ENCODE peak calls at places on chromosomes 11 and 22, in nine cellular contexts. One of them, this sample, is unnamed.

GRCh38 chr22:48356731-48357130 is 1470.9 kb downstream of the BRD1 start:
- DNase-seq in stimulated activated CD8-positive, alpha-beta memory T cell treated with anti-CD3 and anti-CD28 coated beads, Interleukin-7, amount 100 ng/mL, for 1 hour: no peak
- DNase-seq in occipital lobe: no peak
- DNase-seq in H9: no peak
- DNase-seq in NCI-H1092 treated with DMSO at 0.1 percent for 48 hours: no peak
- DNase-seq in WERI-Rb-1: no peak
- DNase-seq in Peyer's patch: no peak
- DNase-seq in NCI-H2029 treated with DMSO at 0.1 percent for 48 hours: no peak
- DNase-seq in dermis blood vessel endothelial cell: no peak
- DNase-seq in this sample: no peak

GRCh38 chr11:120136356-120136755 is 1.6 kb downstream of the TRIM29 start:
- DNase-seq in stimulated activated CD8-positive, alpha-beta memory T cell treated with anti-CD3 and anti-CD28 coated beads, Interleukin-7, amount 100 ng/mL, for 1 hour: no peak
- DNase-seq in occipital lobe: no peak
- DNase-seq in H9: no peak
- DNase-seq in NCI-H1092 treated with DMSO at 0.1 percent for 48 hours: no peak
- DNase-seq in WERI-Rb-1: no peak
- DNase-seq in Peyer's patch: peak
- DNase-seq in NCI-H2029 treated with DMSO at 0.1 percent for 48 hours: no peak
- DNase-seq in dermis blood vessel endothelial cell: no peak
- DNase-seq in this sample: no peak

GRCh38 chr22:34966980-34967379 is 99.0 kb upstream of the ISX start:
- DNase-seq in stimulated activated CD8-positive, alpha-beta memory T cell treated with anti-CD3 and anti-CD28 coated beads, Interleukin-7, amount 100 ng/mL, for 1 hour: no peak
- DNase-seq in occipital lobe: no peak
- DNase-seq in H9: no peak
- DNase-seq in NCI-H1092 treated with DMSO at 0.1 percent for 48 hours: no peak
- DNase-seq in WERI-Rb-1: no peak
- DNase-seq in Peyer's patch: no peak
- DNase-seq in NCI-H2029 treated with DMSO at 0.1 percent for 48 hours: no peak
- DNase-seq in dermis blood vessel endothelial cell: no peak
- DNase-seq in this sample: no peak

GRCh38 chr11:62186195-62186594 is 3.8 kb upstream of the SCGB1D1 start:
- DNase-seq in stimulated activated CD8-positive, alpha-beta memory T cell treated with anti-CD3 and anti-CD28 coated beads, Interleukin-7, amount 100 ng/mL, for 1 hour: no peak
- DNase-seq in occipital lobe: no peak
- DNase-seq in H9: no peak
- DNase-seq in NCI-H1092 treated with DMSO at 0.1 percent for 48 hours: peak
- DNase-seq in WERI-Rb-1: no peak
- DNase-seq in Peyer's patch: no peak
- DNase-seq in NCI-H2029 treated with DMSO at 0.1 percent for 48 hours: peak
- DNase-seq in dermis blood vessel endothelial cell: no peak
- DNase-seq in this sample: no peak

GRCh38 chr11:76614471-76615183 is 55.9 kb downstream of the LRRC32 start:
- DNase-seq in stimulated activated CD8-positive, alpha-beta memory T cell treated with anti-CD3 and anti-CD28 coated beads, Interleukin-7, amount 100 ng/mL, for 1 hour: no peak
- DNase-seq in occipital lobe: peak
- DNase-seq in H9: no peak
- DNase-seq in NCI-H1092 treated with DMSO at 0.1 percent for 48 hours: no peak
- DNase-seq in WERI-Rb-1: no peak
- DNase-seq in Peyer's patch: peak
- DNase-seq in NCI-H2029 treated with DMSO at 0.1 percent for 48 hours: no peak
- DNase-seq in dermis blood vessel endothelial cell: peak
- DNase-seq in this sample: no peak

GRCh38 chr11:43853766-43854165 is 26.9 kb upstream of the ALKBH3 start:
- DNase-seq in stimulated activated CD8-positive, alpha-beta memory T cell treated with anti-CD3 and anti-CD28 coated beads, Interleukin-7, amount 100 ng/mL, for 1 hour: no peak
- DNase-seq in occipital lobe: no peak
- DNase-seq in H9: no peak
- DNase-seq in NCI-H1092 treated with DMSO at 0.1 percent for 48 hours: no peak
- DNase-seq in WERI-Rb-1: no peak
- DNase-seq in Peyer's patch: no peak
- DNase-seq in NCI-H2029 treated with DMSO at 0.1 percent for 48 hours: no peak
- DNase-seq in dermis blood vessel endothelial cell: peak
- DNase-seq in this sample: no peak

GRCh38 chr11:102111011-102111786 is 952 bp downstream of the YAP1 start:
- DNase-seq in stimulated activated CD8-positive, alpha-beta memory T cell treated with anti-CD3 and anti-CD28 coated beads, Interleukin-7, amount 100 ng/mL, for 1 hour: no peak
- DNase-seq in occipital lobe: no peak
- DNase-seq in H9: peak
- DNase-seq in NCI-H1092 treated with DMSO at 0.1 percent for 48 hours: no peak
- DNase-seq in WERI-Rb-1: peak
- DNase-seq in Peyer's patch: peak
- DNase-seq in NCI-H2029 treated with DMSO at 0.1 percent for 48 hours: no peak
- DNase-seq in dermis blood vessel endothelial cell: peak
- DNase-seq in this sample: peak

GRCh38 chr11:46342237-46342636 is 5.0 kb upstream of the DGKZ start:
- DNase-seq in stimulated activated CD8-positive, alpha-beta memory T cell treated with anti-CD3 and anti-CD28 coated beads, Interleukin-7, amount 100 ng/mL, for 1 hour: no peak
- DNase-seq in occipital lobe: no peak
- DNase-seq in H9: peak
- DNase-seq in NCI-H1092 treated with DMSO at 0.1 percent for 48 hours: no peak
- DNase-seq in WERI-Rb-1: no peak
- DNase-seq in Peyer's patch: no peak
- DNase-seq in NCI-H2029 treated with DMSO at 0.1 percent for 48 hours: no peak
- DNase-seq in dermis blood vessel endothelial cell: peak
- DNase-seq in this sample: no peak

GRCh38 chr22:31489632-31490495 is at the start of gene EIF4ENIF1:
- DNase-seq in stimulated activated CD8-positive, alpha-beta memory T cell treated with anti-CD3 and anti-CD28 coated beads, Interleukin-7, amount 100 ng/mL, for 1 hour: peak
- DNase-seq in occipital lobe: peak
- DNase-seq in H9: peak
- DNase-seq in NCI-H1092 treated with DMSO at 0.1 percent for 48 hours: peak
- DNase-seq in WERI-Rb-1: peak
- DNase-seq in Peyer's patch: peak
- DNase-seq in NCI-H2029 treated with DMSO at 0.1 percent for 48 hours: peak
- DNase-seq in dermis blood vessel endothelial cell: peak
- DNase-seq in this sample: peak

GRCh38 chr11:72840780-72841179 is 26.6 kb downstream of the ATG16L2 start:
- DNase-seq in stimulated activated CD8-positive, alpha-beta memory T cell treated with anti-CD3 and anti-CD28 coated beads, Interleukin-7, amount 100 ng/mL, for 1 hour: no peak
- DNase-seq in occipital lobe: no peak
- DNase-seq in H9: no peak
- DNase-seq in NCI-H1092 treated with DMSO at 0.1 percent for 48 hours: no peak
- DNase-seq in WERI-Rb-1: no peak
- DNase-seq in Peyer's patch: no peak
- DNase-seq in NCI-H2029 treated with DMSO at 0.1 percent for 48 hours: no peak
- DNase-seq in dermis blood vessel endothelial cell: no peak
- DNase-seq in this sample: no peak

GRCh38 chr11:70456921-70457532 is 58.7 kb downstream of the CTTN start:
- DNase-seq in stimulated activated CD8-positive, alpha-beta memory T cell treated with anti-CD3 and anti-CD28 coated beads, Interleukin-7, amount 100 ng/mL, for 1 hour: no peak
- DNase-seq in occipital lobe: no peak
- DNase-seq in H9: no peak
- DNase-seq in NCI-H1092 treated with DMSO at 0.1 percent for 48 hours: no peak
- DNase-seq in WERI-Rb-1: no peak
- DNase-seq in Peyer's patch: no peak
- DNase-seq in NCI-H2029 treated with DMSO at 0.1 percent for 48 hours: no peak
- DNase-seq in dermis blood vessel endothelial cell: peak
- DNase-seq in this sample: no peak

GRCh38 chr11:46012185-46012584 is 89.7 kb downstream of the LARGE2 start:
- DNase-seq in stimulated activated CD8-positive, alpha-beta memory T cell treated with anti-CD3 and anti-CD28 coated beads, Interleukin-7, amount 100 ng/mL, for 1 hour: no peak
- DNase-seq in occipital lobe: no peak
- DNase-seq in H9: no peak
- DNase-seq in NCI-H1092 treated with DMSO at 0.1 percent for 48 hours: no peak
- DNase-seq in WERI-Rb-1: no peak
- DNase-seq in Peyer's patch: no peak
- DNase-seq in NCI-H2029 treated with DMSO at 0.1 percent for 48 hours: no peak
- DNase-seq in dermis blood vessel endothelial cell: no peak
- DNase-seq in this sample: no peak

GRCh38 chr11:126403658-126404057 is 48.2 kb downstream of the ST3GAL4 start:
- DNase-seq in stimulated activated CD8-positive, alpha-beta memory T cell treated with anti-CD3 and anti-CD28 coated beads, Interleukin-7, amount 100 ng/mL, for 1 hour: no peak
- DNase-seq in occipital lobe: no peak
- DNase-seq in H9: no peak
- DNase-seq in NCI-H1092 treated with DMSO at 0.1 percent for 48 hours: no peak
- DNase-seq in WERI-Rb-1: peak
- DNase-seq in Peyer's patch: no peak
- DNase-seq in NCI-H2029 treated with DMSO at 0.1 percent for 48 hours: no peak
- DNase-seq in dermis blood vessel endothelial cell: no peak
- DNase-seq in this sample: no peak

GRCh38 chr11:128653828-128654231 is 40.0 kb upstream of the FLI1 start:
- DNase-seq in stimulated activated CD8-positive, alpha-beta memory T cell treated with anti-CD3 and anti-CD28 coated beads, Interleukin-7, amount 100 ng/mL, for 1 hour: no peak
- DNase-seq in occipital lobe: no peak
- DNase-seq in H9: peak
- DNase-seq in NCI-H1092 treated with DMSO at 0.1 percent for 48 hours: no peak
- DNase-seq in WERI-Rb-1: no peak
- DNase-seq in Peyer's patch: peak
- DNase-seq in NCI-H2029 treated with DMSO at 0.1 percent for 48 hours: no peak
- DNase-seq in dermis blood vessel endothelial cell: peak
- DNase-seq in this sample: peak

GRCh38 chr11:7353100-7353499 is 101.4 kb downstream of the SYT9 start:
- DNase-seq in stimulated activated CD8-positive, alpha-beta memory T cell treated with anti-CD3 and anti-CD28 coated beads, Interleukin-7, amount 100 ng/mL, for 1 hour: no peak
- DNase-seq in occipital lobe: no peak
- DNase-seq in H9: peak
- DNase-seq in NCI-H1092 treated with DMSO at 0.1 percent for 48 hours: no peak
- DNase-seq in WERI-Rb-1: peak
- DNase-seq in Peyer's patch: no peak
- DNase-seq in NCI-H2029 treated with DMSO at 0.1 percent for 48 hours: no peak
- DNase-seq in dermis blood vessel endothelial cell: peak
- DNase-seq in this sample: peak

GRCh38 chr22:22670076-22670795 is 25.8 kb downstream of the GGTLC2 start:
- DNase-seq in stimulated activated CD8-positive, alpha-beta memory T cell treated with anti-CD3 and anti-CD28 coated beads, Interleukin-7, amount 100 ng/mL, for 1 hour: no peak
- DNase-seq in occipital lobe: no peak
- DNase-seq in H9: no peak
- DNase-seq in NCI-H1092 treated with DMSO at 0.1 percent for 48 hours: no peak
- DNase-seq in WERI-Rb-1: no peak
- DNase-seq in Peyer's patch: no peak
- DNase-seq in NCI-H2029 treated with DMSO at 0.1 percent for 48 hours: no peak
- DNase-seq in dermis blood vessel endothelial cell: no peak
- DNase-seq in this sample: no peak

GRCh38 chr22:23070418-23071162 is at the start of gene GNAZ:
- DNase-seq in stimulated activated CD8-positive, alpha-beta memory T cell treated with anti-CD3 and anti-CD28 coated beads, Interleukin-7, amount 100 ng/mL, for 1 hour: no peak
- DNase-seq in occipital lobe: no peak
- DNase-seq in H9: peak
- DNase-seq in NCI-H1092 treated with DMSO at 0.1 percent for 48 hours: no peak
- DNase-seq in WERI-Rb-1: peak
- DNase-seq in Peyer's patch: peak
- DNase-seq in NCI-H2029 treated with DMSO at 0.1 percent for 48 hours: no peak
- DNase-seq in dermis blood vessel endothelial cell: no peak
- DNase-seq in this sample: no peak

GRCh38 chr11:72730706-72731105 is 21.5 kb downstream of the ARAP1 start:
- DNase-seq in stimulated activated CD8-positive, alpha-beta memory T cell treated with anti-CD3 and anti-CD28 coated beads, Interleukin-7, amount 100 ng/mL, for 1 hour: no peak
- DNase-seq in occipital lobe: no peak
- DNase-seq in H9: no peak
- DNase-seq in NCI-H1092 treated with DMSO at 0.1 percent for 48 hours: no peak
- DNase-seq in WERI-Rb-1: no peak
- DNase-seq in Peyer's patch: no peak
- DNase-seq in NCI-H2029 treated with DMSO at 0.1 percent for 48 hours: no peak
- DNase-seq in dermis blood vessel endothelial cell: no peak
- DNase-seq in this sample: no peak

This sample was measured in small intestine.